ENCODE peak calls at places on chromosomes 7 and 10, in eight cellular contexts. M, Q, P, V, G, L, S and W are unnamed samples.

GRCh38 chr10:44070282-44070681 is 314.6 kb downstream of the CXCL12 start:
- DNase-seq in M (no peak), Q (no peak), P (no peak), V (no peak), G (no peak), L (no peak), S (no peak), W (no peak)

GRCh38 chr7:47500103-47500563 is 81.8 kb downstream of the TNS3 start:
- DNase-seq in M (no peak), Q (no peak), P (no peak), V (no peak), G (no peak), L (no peak), S (peak; percentile 82), W (no peak)

GRCh38 chr7:6221340-6222319 is 50.8 kb downstream of the CYTH3 start:
- DNase-seq in M (no peak), Q (no peak), P (no peak), V (no peak), G (no peak), L (no peak), S (no peak), W (no peak)

GRCh38 chr10:62231371-62231770 is 37.3 kb downstream of the RTKN2 start:
- DNase-seq in M (no peak), Q (no peak), P (no peak), V (no peak), G (no peak), L (peak; percentile 78), S (peak; percentile 6), W (no peak)

GRCh38 chr10:35271086-35271834 is 65.0 kb upstream of the CCNY start:
- DNase-seq in M (no peak), Q (no peak), P (no peak), V (no peak), G (no peak), L (no peak), S (no peak), W (peak; percentile 73)

GRCh38 chr10:6124666-6125065 is 35.8 kb downstream of the RBM17 start:
- DNase-seq in M (no peak), Q (no peak), P (no peak), V (no peak), G (no peak), L (no peak), S (no peak), W (no peak)

GRCh38 chr10:127034224-127034623 is 129.0 kb downstream of the DOCK1 start:
- DNase-seq in M (no peak), Q (no peak), P (no peak), V (no peak), G (no peak), L (no peak), S (no peak), W (no peak)

GRCh38 chr7:142855756-142856564 is 1.1 kb downstream of the EPHB6 start:
- DNase-seq in M (no peak), Q (no peak), P (no peak), V (peak; percentile 34), G (no peak), L (no peak), S (no peak), W (no peak)

GRCh38 chr7:41916450-41916927 is 213.6 kb upstream of the INHBA start:
- DNase-seq in M (no peak), Q (no peak), P (no peak), V (no peak), G (no peak), L (peak; percentile 86), S (no peak), W (peak; percentile 18)

GRCh38 chr10:103481974-103482531 is 3.0 kb upstream of the CALHM3 start:
- DNase-seq in M (no peak), Q (peak; percentile 87), P (no peak), V (peak; percentile 77), G (peak; percentile 52), L (peak; percentile 72), S (peak; percentile 74), W (peak; percentile 20)

GRCh38 chr10:52172581-52172980 is 141.5 kb upstream of the DKK1 start:
- DNase-seq in M (no peak), Q (no peak), P (no peak), V (no peak), G (no peak), L (no peak), S (no peak), W (no peak)

GRCh38 chr10:43292745-43293676 is 26.1 kb upstream of the RASGEF1A start:
- DNase-seq in M (no peak), Q (peak; percentile 35), P (no peak), V (peak; percentile 78), G (peak; percentile 53), L (peak; percentile 47), S (peak; percentile 21), W (no peak)

GRCh38 chr10:132533571-132534260 is 3.9 kb upstream of the INPP5A start:
- DNase-seq in M (no peak), Q (no peak), P (no peak), V (no peak), G (no peak), L (no peak), S (no peak), W (no peak)

GRCh38 chr7:140229591-140230516 is 53.1 kb upstream of the KDM7A start:
- DNase-seq in M (no peak), Q (no peak), P (no peak), V (no peak), G (no peak), L (no peak), S (peak; percentile 99), W (no peak)

GRCh38 chr7:16420329-16420648 is 1.0 kb downstream of the CRPPA start:
- DNase-seq in M (no peak), Q (no peak), P (no peak), V (no peak), G (no peak), L (no peak), S (no peak), W (no peak)

GRCh38 chr7:76325092-76325491 is 22.6 kb downstream of the HSPB1 start:
- DNase-seq in M (no peak), Q (no peak), P (no peak), V (no peak), G (no peak), L (no peak), S (no peak), W (no peak)

GRCh38 chr10:100338434-100339036 is 8.5 kb upstream of the SCD start:
- DNase-seq in M (no peak), Q (peak; percentile 56), P (no peak), V (peak; percentile 78), G (peak; percentile 67), L (peak; percentile 63), S (peak; percentile 60), W (no peak)

GRCh38 chr7:51079494-51079893 is 237.1 kb downstream of the COBL start:
- DNase-seq in M (no peak), Q (no peak), P (no peak), V (no peak), G (no peak), L (no peak), S (no peak), W (no peak)

GRCh38 chr7:36283711-36284130 is 105.9 kb upstream of the ANLN start:
- DNase-seq in M (no peak), Q (no peak), P (no peak), V (no peak), G (no peak), L (no peak), S (no peak), W (no peak)

GRCh38 chr7:2017914-2018785 is 214.6 kb downstream of the MAD1L1 start:
- DNase-seq in M (no peak), Q (no peak), P (no peak), V (peak; percentile 53), G (peak; percentile 69), L (no peak), S (peak; percentile 56), W (no peak)

GRCh38 chr10:18216482-18216881 is 76.3 kb downstream of the CACNB2 start:
- DNase-seq in M (no peak), Q (no peak), P (no peak), V (peak; percentile 20), G (no peak), L (peak; percentile 6), S (peak; percentile 3), W (no peak)

GRCh38 chr7:100803398-100804161 is 23.7 kb downstream of the EPHB4 start:
- DNase-seq in M (no peak), Q (no peak), P (peak; percentile 56), V (peak; percentile 93), G (peak; percentile 86), L (peak; percentile 65), S (peak; percentile 17), W (no peak)

GRCh38 chr10:24894309-24894708 is 58.1 kb downstream of the PRTFDC1 start:
- DNase-seq in M (no peak), Q (no peak), P (no peak), V (no peak), G (no peak), L (peak; percentile 52), S (no peak), W (no peak)

GRCh38 chr10:22183771-22184466 is 33.9 kb downstream of the EBLN1 start:
- DNase-seq in M (no peak), Q (no peak), P (no peak), V (no peak), G (no peak), L (no peak), S (no peak), W (peak; percentile 40)

GRCh38 chr7:44096326-44096881 is 7.7 kb upstream of the AEBP1 start:
- DNase-seq in M (no peak), Q (no peak), P (no peak), V (no peak), G (no peak), L (no peak), S (no peak), W (no peak)
- H3K4me3 ChIP-seq in M (no peak overlapping the region), Q (no peak overlapping the region), P (no peak overlapping the region), V (no peak overlapping the region), G (no peak overlapping the region), L (no peak overlapping the region), S (no peak overlapping the region), W (no peak overlapping the region)

GRCh38 chr7:105691029-105691691 is 109.9 kb upstream of the EFCAB10 start:
- DNase-seq in M (no peak), Q (no peak), P (no peak), V (no peak), G (no peak), L (peak; percentile 89), S (no peak), W (no peak)
- TF ChIP-seq POLR2AphosphoS5 in M (no peak), Q (no peak), P (no peak), V (no peak), G (no peak), L (no peak), S (no peak), W (no peak)

DNA sequence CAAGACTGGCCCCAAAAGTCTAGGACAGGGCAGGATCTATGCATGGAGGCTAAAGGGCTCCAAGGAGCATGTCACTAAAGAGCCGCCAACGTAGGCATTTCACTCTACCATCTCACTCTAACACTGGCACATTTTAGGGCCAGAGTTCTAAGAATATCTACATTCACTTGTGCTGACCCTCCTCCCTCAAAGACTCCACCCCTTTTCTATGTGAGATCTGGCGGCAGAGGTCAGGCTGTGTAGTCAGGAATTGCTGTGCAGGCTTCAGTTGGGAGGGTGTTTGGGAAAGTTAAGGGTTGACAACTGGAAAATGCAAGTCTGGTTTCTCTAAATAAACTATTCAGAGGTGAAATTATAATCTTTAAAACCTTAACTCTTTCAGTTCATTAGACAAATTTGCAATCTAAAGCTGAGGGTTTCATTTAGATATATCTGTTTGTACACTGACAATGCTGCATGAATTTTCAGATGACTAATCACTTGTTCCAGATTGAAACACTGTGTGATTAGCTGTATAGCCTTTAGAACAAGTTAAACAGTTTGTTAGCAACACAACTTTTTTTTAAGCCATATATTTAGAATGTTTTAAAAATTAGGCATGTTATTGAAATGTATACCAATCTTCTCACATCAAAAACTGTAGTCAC is 18.2 kb downstream of the LMOD2 start:
- DNase-seq in M (no peak), Q (no peak), P (no peak), V (no peak), G (no peak), L (no peak), S (no peak), W (no peak)
- H3K9ac ChIP-seq in M (no peak overlapping the region), Q (no peak overlapping the region), P (no peak overlapping the region), V (no peak overlapping the region), G (no peak overlapping the region), L (no peak overlapping the region), S (no peak overlapping the region), W (no peak overlapping the region)

GRCh38 chr10:113563306-113564088 is 10.6 kb downstream of the HABP2 start:
- DNase-seq in M (peak; percentile 47), Q (peak; percentile 52), P (no peak), V (peak; percentile 82), G (peak; percentile 78), L (peak; percentile 68), S (peak; percentile 35), W (no peak)
- H3K4me3 ChIP-seq in M (no peak overlapping the region), Q (peak overlapping the region; percentile 54), P (no peak overlapping the region), V (peak overlapping the region; percentile 55), G (peak overlapping the region; percentile 27), L (peak overlapping the region; percentile 41), S (peak overlapping the region; percentile 35), W (peak overlapping the region; percentile 58)